ENCODE peak calls at places on chromosomes 6 and 20, in seven cellular contexts. T is IMR-90, O is fibroblast of lung, B is H1, G is mammary epithelial cell, W is OCI-LY7, S is PC-9. U is an unnamed sample.

GRCh38 chr6:11222385-11223277 is 9.8 kb downstream of the NEDD9 start:
- DNase-seq in T (no peak), G (peak), B (no peak), S (no peak), O (no peak), W (no peak), U (no peak)

GRCh38 chr6:119351005-119351394 is 1.4 kb upstream of the MAN1A1 start:
- DNase-seq in G (peak), B (no peak), W (peak), S (no peak), T (peak), O (peak), U (peak)

GRCh38 chr6:154962751-154963150 is 32.4 kb upstream of the TIAM2 start:
- DNase-seq in O (peak), S (peak), T (peak), W (no peak), B (no peak), G (peak), U (peak)

GRCh38 chr20:51528263-51529026 is 14.1 kb downstream of the NFATC2 start:
- DNase-seq in B (no peak), T (no peak), S (no peak), G (no peak), W (no peak), O (no peak), U (no peak)

GRCh38 chr6:13278184-13278583 is 50.2 kb downstream of the TBC1D7 start:
- DNase-seq in B (peak), S (no peak), W (peak), G (no peak), T (no peak), O (no peak), U (no peak)

GRCh38 chr6:3031857-3032256 is 32.2 kb downstream of the NQO2 start:
- DNase-seq in O (no peak), W (peak), B (no peak), G (no peak), S (no peak), T (no peak), U (no peak)

GRCh38 chr20:43917380-43917779 is 2.7 kb downstream of the TOX2 start:
- DNase-seq in B (no peak), W (no peak), O (no peak), T (no peak), G (no peak), S (no peak), U (no peak)

GRCh38 chr20:13610205-13610604 is 28.5 kb downstream of the TASP1 start:
- DNase-seq in T (no peak), O (no peak), W (peak), G (no peak), B (no peak), S (no peak), U (peak)

GRCh38 chr20:51388756-51389542 is 153.6 kb downstream of the NFATC2 start:
- DNase-seq in G (peak), S (no peak), T (no peak), B (no peak), W (no peak), O (no peak), U (no peak)

GRCh38 chr6:37020426-37021211 is 15.2 kb downstream of the FGD2 start:
- DNase-seq in G (no peak), O (no peak), S (peak), B (no peak), T (no peak), W (no peak), U (peak)

GRCh38 chr20:50070361-50070760 is 42.6 kb downstream of the UBE2V1 start:
- DNase-seq in W (peak), S (no peak), O (no peak), T (no peak), B (no peak), G (no peak), U (no peak)

GRCh38 chr20:3843490-3843889 is 3.1 kb upstream of the MAVS start:
- DNase-seq in S (peak), W (no peak), B (no peak), T (peak), O (peak), G (peak), U (no peak)

GRCh38 chr6:35487653-35488516 is 9.0 kb downstream of the TEAD3 start:
- DNase-seq in G (peak), O (peak), W (no peak), T (peak), S (peak), B (no peak), U (peak)

GRCh38 chr6:90296346-90297123 is at the start of gene BACH2:
- DNase-seq in O (peak), T (peak), B (peak), W (peak), G (peak), S (peak), U (peak)

GRCh38 chr6:4693158-4693557 is 83.0 kb upstream of the CDYL start:
- DNase-seq in W (no peak), B (no peak), T (peak), G (no peak), O (peak), S (no peak), U (no peak)

GRCh38 chr20:4549711-4550259 is 171.9 kb upstream of the PRND start:
- DNase-seq in O (peak), W (no peak), S (no peak), G (no peak), B (no peak), T (no peak), U (no peak)

GRCh38 chr20:32282461-32282860 is 5.0 kb downstream of the KIF3B start:
- DNase-seq in T (no peak), S (no peak), W (peak), B (no peak), G (no peak), O (no peak), U (no peak)

GRCh38 chr20:39935921-39936320 is 753.1 kb downstream of the MAFB start:
- DNase-seq in T (no peak), O (no peak), B (no peak), S (no peak), W (no peak), G (no peak), U (no peak)

GRCh38 chr6:44247338-44248302 is 719 bp downstream of the HSP90AB1 start:
- DNase-seq in O (peak), G (peak), S (peak), T (peak), B (no peak), W (peak), U (peak)

GRCh38 chr6:80508885-80509630 is 402.6 kb downstream of the BCKDHB start:
- DNase-seq in G (peak), T (peak), B (no peak), W (no peak), S (no peak), O (peak), U (no peak)

GRCh38 chr6:36912583-36912982 is 26.8 kb downstream of the C6orf89 start:
- DNase-seq in T (peak), S (peak), G (peak), O (peak), B (no peak), W (no peak), U (peak)

GRCh38 chr6:166023273-166023989 is 144.2 kb downstream of the TBXT start:
- DNase-seq in G (no peak), S (no peak), B (no peak), O (no peak), T (no peak), W (no peak), U (no peak)

GRCh38 chr20:14512856-14513255 is 175.4 kb upstream of the FLRT3 start:
- DNase-seq in T (no peak), W (no peak), O (peak), B (no peak), G (no peak), S (no peak), U (peak)

GRCh38 chr20:50245561-50246366 is 55.1 kb downstream of the CEBPB start:
- DNase-seq in W (no peak), O (peak), B (no peak), G (peak), T (peak), S (peak), U (peak)

GRCh38 chr6:145276746-145277145 is 458.6 kb downstream of the EPM2A start:
- DNase-seq in S (no peak), B (no peak), W (no peak), T (peak), O (no peak), G (no peak), U (no peak)

GRCh38 chr6:143620461-143620860 is 57.3 kb upstream of the PHACTR2 start:
- DNase-seq in S (no peak), W (no peak), O (peak), T (peak), G (no peak), B (no peak), U (peak)

GRCh38 chr6:151191477-151191995 is 48.2 kb upstream of the AKAP12 start:
- DNase-seq in B (no peak), S (no peak), W (no peak), O (no peak), T (no peak), G (no peak), U (no peak)

GRCh38 chr6:467671-468082 is 76.1 kb downstream of the IRF4 start:
- DNase-seq in T (no peak), B (no peak), W (no peak), G (no peak), S (no peak), O (no peak), U (no peak)

GRCh38 chr20:49642808-49643207 is 70.9 kb downstream of the B4GALT5 start:
- DNase-seq in G (no peak), T (no peak), S (no peak), O (no peak), W (no peak), B (no peak), U (no peak)

GRCh38 chr6:107811591-107812218 is 12.4 kb downstream of the SCML4 start:
- DNase-seq in O (no peak), G (peak), S (no peak), T (peak), W (no peak), B (no peak), U (peak)

GRCh38 chr6:36347635-36348034 is 10.9 kb upstream of the BNIP5 start:
- DNase-seq in G (no peak), T (no peak), B (no peak), S (no peak), W (no peak), O (no peak), U (peak)

GRCh38 chr6:123393333-123393732 is 243.4 kb downstream of the TRDN start:
- DNase-seq in S (no peak), O (peak), G (no peak), W (peak), B (no peak), T (no peak), U (peak)

GRCh38 chr6:11925805-11926204 is 86.3 kb upstream of the HIVEP1 start:
- DNase-seq in S (no peak), T (no peak), B (no peak), O (no peak), G (no peak), W (no peak), U (no peak)

GRCh38 chr20:48877299-48877698 is 44.2 kb upstream of the ARFGEF2 start:
- DNase-seq in G (peak), W (peak), O (no peak), T (no peak), B (no peak), S (no peak), U (no peak)

GRCh38 chr6:20747996-20748395 is 213.7 kb downstream of the CDKAL1 start:
- DNase-seq in W (no peak), S (no peak), G (no peak), B (no peak), O (no peak), T (no peak), U (no peak)

DNA sequence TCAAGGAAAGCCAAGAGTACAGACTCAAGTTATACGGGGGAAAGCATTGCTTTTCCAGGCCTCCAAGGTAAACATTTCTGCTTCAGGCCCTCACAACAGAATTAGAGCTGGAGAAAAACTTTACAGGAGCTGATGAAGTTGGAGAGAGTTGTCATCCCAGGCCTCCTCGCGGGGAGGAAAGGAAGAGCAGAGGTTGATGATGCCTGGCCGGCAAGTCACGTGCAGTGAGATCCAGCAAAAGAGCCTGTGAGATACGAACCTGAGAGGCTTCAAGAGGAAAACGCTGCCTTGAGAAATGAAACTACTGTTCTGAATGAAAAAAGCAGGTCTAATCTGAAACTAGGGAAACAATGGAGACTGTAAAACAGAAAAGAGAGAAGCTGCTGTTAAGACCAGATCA is 122.9 kb downstream of the FAM120B start:
- DNase-seq in T (no peak), B (no peak), W (no peak), G (no peak), S (no peak), O (peak), U (peak)
- TF ChIP-seq CTCF in T (peak), B (no peak), W (no peak), G (no peak), S (no peak), O (no peak), U (peak)

DNA sequence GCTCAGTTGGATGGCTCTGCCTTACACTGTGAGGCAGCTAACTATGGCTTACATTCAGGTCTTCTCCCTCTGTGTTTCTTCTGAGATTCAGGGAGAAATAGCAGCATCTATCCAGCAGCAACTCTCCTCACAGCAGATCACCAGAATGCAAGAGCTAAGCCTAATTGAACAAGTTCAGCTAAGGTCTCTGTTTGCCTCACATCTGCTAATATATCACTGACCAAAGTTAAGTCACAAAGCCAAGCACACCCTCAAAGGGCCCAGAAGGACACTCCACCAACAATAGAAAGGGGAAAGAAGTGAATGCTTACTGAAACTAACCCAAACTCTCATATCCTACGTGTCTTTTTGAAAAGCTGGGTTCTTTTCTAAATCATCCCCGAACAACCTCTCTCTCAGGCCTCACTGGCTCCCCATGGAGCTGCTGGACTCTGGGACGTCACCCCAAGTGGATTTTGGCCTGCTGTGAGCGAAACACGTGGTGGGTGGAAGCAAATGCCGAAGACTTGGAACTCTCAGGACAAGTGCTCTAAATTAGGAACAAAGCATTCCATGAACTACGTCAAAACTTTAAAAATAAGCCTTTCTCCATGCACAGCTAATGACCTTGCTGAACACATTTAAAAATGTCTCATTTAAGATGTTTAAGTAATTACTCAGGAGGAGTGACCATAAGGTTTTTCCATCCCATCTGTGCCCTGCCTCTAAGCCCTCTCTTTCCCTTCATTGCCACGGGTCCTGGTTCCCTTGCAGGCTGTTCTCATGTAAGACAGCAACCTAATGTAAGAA is 167.5 kb upstream of the PLCB4 start:
- DNase-seq in O (no peak), T (no peak), G (no peak), W (no peak), S (no peak), B (no peak), U (no peak)
- H2AFZ ChIP-seq in O (peak), T (peak), G (no peak), W (no peak), S (no peak), B (peak), U (no peak)

GRCh38 chr6:39090036-39090435 is 24.9 kb downstream of the SAYSD1 start:
- DNase-seq in G (no peak), O (no peak), S (no peak), W (no peak), B (no peak), T (no peak), U (no peak)

GRCh38 chr6:39093167-39093708 is 21.7 kb downstream of the SAYSD1 start:
- DNase-seq in T (no peak), W (no peak), S (no peak), G (no peak), B (no peak), O (no peak), U (no peak)

GRCh38 chr6:39095578-39095977 is 19.4 kb downstream of the SAYSD1 start:
- DNase-seq in G (no peak), W (no peak), T (no peak), B (no peak), O (no peak), S (no peak), U (no peak)

GRCh38 chr6:39091163-39091562 is 23.8 kb downstream of the SAYSD1 start:
- DNase-seq in W (no peak), G (peak), O (no peak), B (no peak), T (no peak), S (no peak), U (no peak)

GRCh38 chr6:39092124-39092523 is 22.9 kb downstream of the SAYSD1 start:
- DNase-seq in T (no peak), S (no peak), O (no peak), G (no peak), B (peak), W (no peak), U (no peak)
- TF ChIP-seq CTCF in T (no peak), S (no peak), O (no peak), G (peak), B (peak), W (no peak), U (no peak)

GRCh38 chr6:15293674-15294073 is 47.8 kb downstream of the JARID2 start:
- DNase-seq in W (no peak), T (no peak), S (no peak), B (no peak), G (no peak), O (no peak), U (no peak)
- H2AFZ ChIP-seq in W (no peak), T (no peak), S (no peak), B (no peak), G (no peak), O (no peak), U (no peak)

DNA sequence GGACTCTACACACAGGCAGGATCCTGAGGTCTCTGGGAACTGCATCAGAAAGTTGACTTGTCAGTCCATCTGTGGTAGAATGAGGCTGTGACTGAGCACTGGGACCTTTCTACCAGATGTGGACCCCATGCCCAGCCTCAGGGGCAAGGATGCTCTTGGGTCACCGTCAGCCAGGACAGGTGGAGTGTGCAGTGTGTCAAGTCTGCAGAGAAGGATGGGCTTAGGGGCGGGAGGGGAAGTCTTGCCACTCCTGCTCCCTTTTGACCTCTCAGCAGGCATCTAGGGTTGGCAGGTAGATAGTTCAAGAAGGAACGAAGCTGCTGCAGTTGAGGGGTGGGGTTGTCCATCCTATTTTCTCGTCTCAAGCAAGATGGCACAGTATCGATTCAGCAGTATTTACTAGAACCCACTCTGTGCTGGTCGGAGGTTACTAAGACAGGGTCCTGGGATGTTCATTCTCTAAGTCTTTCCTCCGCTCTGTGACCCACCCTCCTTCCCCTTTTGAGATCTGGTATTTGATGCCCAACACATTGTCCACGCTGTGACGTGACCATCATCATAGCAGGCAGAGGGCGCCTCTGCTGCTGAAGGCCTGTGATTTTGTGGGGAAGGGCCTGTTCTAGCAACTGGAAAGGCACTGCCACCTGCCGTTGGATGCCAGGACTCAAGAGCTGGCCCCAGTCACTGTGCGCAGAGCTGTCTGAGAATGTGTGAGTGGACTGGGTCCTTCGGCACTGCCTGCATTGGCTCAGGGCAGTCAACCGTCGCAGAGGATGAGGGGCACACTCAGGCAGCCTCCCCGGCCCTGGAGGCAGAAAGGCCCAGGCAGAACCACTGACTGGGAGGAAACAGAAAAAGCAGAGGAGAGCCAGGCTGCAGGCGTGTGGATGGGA is 23.2 kb downstream of the RBCK1 start:
- DNase-seq in S (peak), W (peak), O (peak), G (peak), B (no peak), T (peak), U (peak)
- TF ChIP-seq CTCF in S (peak), W (peak), O (peak), G (peak), B (peak), T (peak), U (peak)

DNA sequence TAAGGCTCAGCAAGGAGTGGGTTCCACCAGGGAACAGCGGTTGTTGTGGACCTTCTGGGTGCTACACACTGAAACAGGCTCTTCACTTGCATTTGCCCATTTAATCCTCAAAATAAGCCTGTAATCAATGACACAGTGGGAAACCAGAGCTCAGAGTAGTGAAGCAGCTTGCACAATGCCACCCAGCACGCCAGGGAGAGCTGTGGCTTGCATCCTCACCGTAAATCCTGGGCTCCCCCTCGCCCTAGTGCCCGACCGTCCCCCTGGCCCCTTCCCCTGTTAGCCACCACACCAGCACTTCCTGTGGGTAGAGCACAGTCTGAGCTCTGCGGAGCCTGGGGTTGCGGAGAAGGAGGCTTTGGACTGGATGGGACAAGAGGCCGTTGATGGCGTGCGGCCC is 14.5 kb downstream of the VSTM2L start:
- DNase-seq in O (no peak), T (no peak), W (no peak), B (no peak), S (no peak), G (no peak), U (no peak)
- H2AFZ ChIP-seq in O (no peak), T (peak), W (no peak), B (no peak), S (no peak), G (no peak), U (no peak)